ENCODE peak calls at places on chromosomes 13 and 19, in eight cellular contexts. I is mammary epithelial cell; F is mucosa of descending colon; P is bronchial epithelial cell; T is GM12878; M is fibroblast of villous mesenchyme; Y is CD8-positive, alpha-beta memory T cell; E is epithelial cell of esophagus. K is an unnamed sample.
A peak's percentile ranks its signal among the peaks of the same experiment; 100 is the strongest.

GRCh38 chr19:51441410-51442390 is 16.6 kb downstream of the SIGLEC8 start:
- DNase-seq in I (peak; percentile 58), F (peak; percentile 81), P (no peak), T (peak; percentile 91), M (no peak), Y (peak; percentile 64), E (peak; percentile 13), K (peak; percentile 86)

GRCh38 chr19:14746891-14747290 is 31.5 kb downstream of the ADGRE2 start:
- DNase-seq in I (no peak), F (no peak), P (no peak), T (no peak), M (no peak), Y (no peak), E (no peak), K (no peak)

GRCh38 chr19:42267644-42268141 is 1.4 kb upstream of the CIC start:
- DNase-seq in I (no peak), F (no peak), P (no peak), T (no peak), M (peak; percentile 39), Y (no peak), E (no peak), K (no peak)

GRCh38 chr13:44573790-44574465 is 2.2 kb downstream of the TSC22D1 start:
- DNase-seq in I (peak; percentile 28), F (no peak), P (peak; percentile 46), T (no peak), M (peak; percentile 17), Y (no peak), E (peak; percentile 64), K (no peak)

GRCh38 chr19:50501568-50502475 is 9.2 kb downstream of the JOSD2 start:
- DNase-seq in I (no peak), F (peak; percentile 48), P (no peak), T (no peak), M (no peak), Y (no peak), E (no peak), K (no peak)

GRCh38 chr19:14113762-14114414 is 3.7 kb downstream of the PRKACA start:
- DNase-seq in I (no peak), F (peak; percentile 73), P (no peak), T (no peak), M (no peak), Y (peak; percentile 37), E (no peak), K (peak; percentile 49)

GRCh38 chr13:94331281-94331680 is 148.2 kb downstream of the DCT start:
- DNase-seq in I (no peak), F (no peak), P (no peak), T (no peak), M (no peak), Y (no peak), E (no peak), K (no peak)

GRCh38 chr13:41231786-41232185 is 31.6 kb downstream of the MTRF1 start:
- DNase-seq in I (peak; percentile 29), F (peak; percentile 81), P (peak; percentile 28), T (peak; percentile 24), M (peak; percentile 27), Y (no peak), E (peak; percentile 54), K (no peak)

GRCh38 chr19:21604351-21604926 is 99.0 kb downstream of the ZNF429 start:
- DNase-seq in I (peak; percentile 33), F (no peak), P (peak; percentile 17), T (no peak), M (peak; percentile 69), Y (no peak), E (peak; percentile 20), K (peak; percentile 84)

GRCh38 chr13:113489549-113490495 is 689 bp downstream of the DCUN1D2 start:
- DNase-seq in I (peak; percentile 38), F (no peak), P (peak; percentile 26), T (no peak), M (peak; percentile 60), Y (peak; percentile 16), E (peak; percentile 42), K (no peak)

GRCh38 chr19:2478756-2479555 is 3.0 kb downstream of the GADD45B start:
- DNase-seq in I (peak; percentile 69), F (peak; percentile 91), P (peak; percentile 57), T (no peak), M (peak; percentile 82), Y (peak; percentile 56), E (peak; percentile 88), K (no peak)

GRCh38 chr13:110042253-110042652 is 255.9 kb upstream of the IRS2 start:
- DNase-seq in I (no peak), F (no peak), P (no peak), T (no peak), M (peak; percentile 56), Y (no peak), E (no peak), K (no peak)

GRCh38 chr19:11460207-11460606 is 20.6 kb downstream of the ELAVL3 start:
- DNase-seq in I (no peak), F (no peak), P (no peak), T (no peak), M (no peak), Y (no peak), E (no peak), K (no peak)

GRCh38 chr19:52428937-52429336 is at the start of gene ZNF534:
- DNase-seq in I (no peak), F (no peak), P (no peak), T (no peak), M (peak; percentile 42), Y (no peak), E (no peak), K (no peak)

GRCh38 chr13:44211286-44211685 is 162.3 kb upstream of the SERP2 start:
- DNase-seq in I (no peak), F (no peak), P (no peak), T (no peak), M (no peak), Y (no peak), E (no peak), K (no peak)

GRCh38 chr19:33450689-33451088 is 70.9 kb downstream of the PEPD start:
- DNase-seq in I (no peak), F (no peak), P (no peak), T (no peak), M (no peak), Y (no peak), E (no peak), K (no peak)

GRCh38 chr13:108304170-108305068 is 34.9 kb downstream of the TNFSF13B start:
- DNase-seq in I (no peak), F (no peak), P (no peak), T (no peak), M (no peak), Y (no peak), E (no peak), K (no peak)

GRCh38 chr13:45456196-45456972 is 8.4 kb upstream of the COG3 start:
- DNase-seq in I (peak; percentile 87), F (no peak), P (peak; percentile 90), T (no peak), M (no peak), Y (no peak), E (peak; percentile 94), K (no peak)

GRCh38 chr19:9528757-9529336 is 9.6 kb downstream of the ZNF426 start:
- DNase-seq in I (no peak), F (no peak), P (no peak), T (no peak), M (peak; percentile 18), Y (no peak), E (no peak), K (no peak)

GRCh38 chr13:73984949-73985691 is 149.1 kb downstream of the KLF12 start:
- DNase-seq in I (no peak), F (peak; percentile 44), P (no peak), T (no peak), M (no peak), Y (peak; percentile 25), E (no peak), K (peak; percentile 99)

GRCh38 chr19:56369886-56370676 is 23.3 kb downstream of the ZNF582 start:
- DNase-seq in I (no peak), F (no peak), P (no peak), T (no peak), M (no peak), Y (no peak), E (no peak), K (no peak)
- H3K4me3 ChIP-seq in I (no peak overlapping the region), F (no peak overlapping the region), P (no peak overlapping the region), T (no peak overlapping the region), M (no peak overlapping the region), Y (no peak overlapping the region), E (no peak overlapping the region), K (no peak overlapping the region)

DNA sequence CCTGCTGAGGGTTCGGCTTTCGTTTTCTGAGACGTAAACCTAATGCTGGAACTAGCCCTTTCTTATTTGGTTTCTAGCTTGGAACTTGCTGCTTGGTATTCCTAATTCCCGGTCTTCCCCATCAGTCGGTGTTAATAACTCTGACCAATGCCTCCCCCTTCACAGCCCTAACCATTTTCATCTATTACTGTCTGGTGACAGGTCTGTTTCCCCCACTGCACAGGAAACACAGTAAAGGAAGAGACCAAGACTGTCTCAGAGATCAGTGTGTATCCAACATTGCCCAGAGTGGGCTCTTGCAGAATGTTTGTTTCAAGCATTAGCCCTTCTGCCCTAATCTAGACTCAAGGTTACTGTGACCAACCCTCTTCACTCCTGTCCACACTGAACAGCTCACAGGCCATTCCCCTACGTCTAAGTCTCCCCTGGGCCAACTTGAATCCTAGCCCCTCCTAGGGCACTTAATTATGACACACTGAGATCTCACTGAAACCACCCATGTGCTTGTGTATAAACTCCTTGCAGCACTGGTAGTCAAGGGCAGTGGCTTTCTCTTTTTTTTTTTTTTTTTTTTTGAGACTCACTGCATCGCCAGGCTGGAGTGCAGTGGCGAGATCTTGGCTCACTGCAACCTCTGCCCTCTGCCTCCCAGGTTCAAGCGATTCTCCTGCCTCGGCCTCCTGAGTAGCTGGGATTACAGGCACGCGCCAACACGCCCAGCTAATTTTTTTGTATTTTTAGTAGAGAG is 1.7 kb upstream of the AKT2 start:
- DNase-seq in I (no peak), F (no peak), P (no peak), T (no peak), M (no peak), Y (no peak), E (no peak), K (no peak)
- H3K4me3 ChIP-seq in I (no peak overlapping the region), F (no peak overlapping the region), P (no peak overlapping the region), T (no peak overlapping the region), M (peak overlapping the region; percentile 10), Y (no peak overlapping the region), E (no peak overlapping the region), K (no peak overlapping the region)

DNA sequence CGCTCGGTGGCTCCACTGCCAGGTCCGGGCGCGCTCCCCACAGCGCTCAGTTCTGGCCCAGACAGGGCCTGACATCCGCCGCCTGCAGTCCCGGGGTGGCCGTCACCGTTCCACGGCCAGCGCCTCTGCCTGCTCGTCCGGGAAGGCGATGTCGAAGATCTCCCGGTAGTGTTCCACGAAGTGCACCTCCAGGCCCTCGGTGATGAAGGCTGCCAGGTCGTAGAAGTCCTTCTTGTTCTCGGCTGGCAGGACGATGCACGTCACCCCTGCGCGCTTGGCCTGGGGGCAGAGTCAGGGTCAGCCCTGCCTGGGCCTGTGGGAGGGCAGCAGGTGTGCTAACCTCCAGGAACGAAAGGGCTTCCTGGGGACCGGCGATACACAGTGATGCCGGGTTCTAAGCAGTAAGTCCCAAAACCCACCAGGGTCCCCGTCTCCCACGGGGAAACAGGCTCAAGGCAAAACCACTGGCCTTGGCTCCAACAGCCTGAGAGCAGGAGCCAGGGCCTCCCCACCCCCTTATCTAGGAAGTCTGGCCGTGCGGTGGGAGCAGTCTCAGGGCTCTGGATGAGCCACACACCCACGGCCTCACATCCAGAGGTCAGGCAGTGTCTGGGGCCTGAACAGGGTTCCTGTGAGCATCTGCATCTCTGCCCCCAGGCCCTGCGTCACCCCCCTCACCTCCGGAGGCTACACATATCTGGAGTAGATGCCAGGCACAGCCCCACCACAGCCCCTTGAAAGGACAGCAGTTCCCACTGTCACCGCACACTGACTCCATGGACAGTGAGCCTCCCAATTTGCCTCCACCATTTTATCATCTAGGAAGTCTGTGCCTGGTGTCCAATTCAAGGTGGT is 2.1 kb downstream of the RPL36 start:
- DNase-seq in I (no peak), F (no peak), P (no peak), T (no peak), M (peak; percentile 15), Y (no peak), E (peak; percentile 21), K (no peak)
- H3K4me3 ChIP-seq in I (peak overlapping the region; percentile 81), F (no peak overlapping the region), P (peak overlapping the region; percentile 98), T (peak overlapping the region; percentile 94), M (peak overlapping the region; percentile 93), Y (no peak overlapping the region), E (peak overlapping the region; percentile 98), K (peak overlapping the region; percentile 94)

GRCh38 chr19:48468806-48469055 is 438 bp upstream of the CYTH2 start:
- DNase-seq in I (no peak), F (no peak), P (no peak), T (no peak), M (no peak), Y (no peak), E (peak; percentile 100), K (peak; percentile 100)
- H3K4me3 ChIP-seq in I (peak overlapping the region; percentile 41), F (peak overlapping the region; percentile 91), P (peak overlapping the region; percentile 30), T (peak overlapping the region; percentile 43), M (peak overlapping the region; percentile 51), Y (peak overlapping the region; percentile 42), E (peak overlapping the region; percentile 45), K (peak overlapping the region; percentile 49)